ENCODE peak calls at places on chromosomes 5 and 9, in ten cellular contexts. B, I, Z, A, K, O, L, S, E and M are unnamed samples.

GRCh38 chr9:132201780-132202703 is 40.2 kb downstream of the NTNG2 start:
- DNase-seq in B (no peak), I (no peak), Z (no peak), A (no peak), K (no peak), O (no peak), L (no peak), S (no peak), E (no peak), M (no peak)

GRCh38 chr5:39631948-39632347 is 207.2 kb upstream of the DAB2 start:
- DNase-seq in B (no peak), I (no peak), Z (no peak), A (no peak), K (no peak), O (no peak), L (no peak), S (no peak), E (no peak), M (no peak)

GRCh38 chr5:84382363-84383295 is 2.1 kb downstream of the EDIL3 start:
- DNase-seq in B (peak; percentile 31), I (peak; percentile 41), Z (peak; percentile 72), A (no peak), K (no peak), O (peak; percentile 86), L (peak; percentile 13), S (no peak), E (no peak), M (no peak)

GRCh38 chr5:159593518-159594073 is 263.3 kb upstream of the IL12B start:
- DNase-seq in B (no peak), I (no peak), Z (no peak), A (no peak), K (no peak), O (no peak), L (no peak), S (no peak), E (peak; percentile 5), M (no peak)

GRCh38 chr5:121497176-121497575 is 354.5 kb upstream of the FTMT start:
- DNase-seq in B (peak; percentile 1), I (no peak), Z (peak; percentile 30), A (no peak), K (no peak), O (no peak), L (no peak), S (no peak), E (no peak), M (no peak)

GRCh38 chr5:133052317-133053175 is 733 bp downstream of the HSPA4 start:
- DNase-seq in B (peak; percentile 68), I (peak; percentile 52), Z (peak; percentile 54), A (peak; percentile 78), K (peak; percentile 70), O (peak; percentile 79), L (peak; percentile 33), S (no peak), E (peak; percentile 60), M (peak; percentile 52)

GRCh38 chr9:129717991-129718390 is 34.9 kb downstream of the PTGES start:
- DNase-seq in B (no peak), I (no peak), Z (no peak), A (no peak), K (no peak), O (no peak), L (no peak), S (no peak), E (no peak), M (no peak)

GRCh38 chr5:148403344-148403743 is 19.6 kb downstream of the FBXO38 start:
- DNase-seq in B (no peak), I (no peak), Z (no peak), A (no peak), K (no peak), O (no peak), L (no peak), S (no peak), E (peak; percentile 97), M (no peak)

GRCh38 chr9:98222885-98223640 is 30.6 kb upstream of the CORO2A start:
- DNase-seq in B (peak; percentile 100), I (no peak), Z (peak; percentile 100), A (no peak), K (no peak), O (no peak), L (no peak), S (no peak), E (no peak), M (no peak)

GRCh38 chr9:107566596-107566995 is 77.0 kb upstream of the KLF4 start:
- DNase-seq in B (no peak), I (no peak), Z (no peak), A (no peak), K (no peak), O (no peak), L (no peak), S (no peak), E (peak; percentile 39), M (no peak)

GRCh38 chr9:114459464-114459863 is 45.8 kb downstream of the WHRN start:
- DNase-seq in B (no peak), I (no peak), Z (no peak), A (no peak), K (no peak), O (no peak), L (no peak), S (no peak), E (no peak), M (no peak)